ENCODE peak calls at places on chromosomes 5 and 9, in four cellular contexts. B is neural progenitor cell, D is H1, J is mammary epithelial cell. P is an unnamed sample.

GRCh38 chr9:7570107-7570720 is 229.4 kb downstream of the DMAC1 start:
- DNase-seq in B (peak), D (no peak), J (peak), P (peak)

GRCh38 chr9:20811872-20812271 is 127.8 kb downstream of the FOCAD start:
- DNase-seq in B (no peak), D (no peak), J (peak), P (no peak)

GRCh38 chr9:26975728-26976707 is 19.8 kb downstream of the IFT74 start:
- DNase-seq in B (peak), D (peak), J (peak), P (peak)

GRCh38 chr5:78320461-78320860 is 26.0 kb upstream of the AP3B1 start:
- DNase-seq in B (peak), D (no peak), J (peak), P (peak)

GRCh38 chr5:83817591-83817990 is 96.9 kb upstream of the HAPLN1 start:
- DNase-seq in B (no peak), D (no peak), J (no peak), P (no peak)

GRCh38 chr5:114238771-114239313 is 123.0 kb upstream of the KCNN2 start:
- DNase-seq in B (no peak), D (no peak), J (no peak), P (no peak)

GRCh38 chr5:43007911-43008368 is 32.2 kb downstream of the ANXA2R start:
- DNase-seq in B (peak), D (no peak), J (peak), P (peak)

GRCh38 chr9:96149881-96150280 is 152.1 kb downstream of the HSD17B3 start:
- DNase-seq in B (no peak), D (no peak), J (no peak), P (no peak)

GRCh38 chr9:83384214-83384613 is 154.0 kb downstream of the FRMD3 start:
- DNase-seq in B (no peak), D (no peak), J (no peak), P (no peak)

DNA sequence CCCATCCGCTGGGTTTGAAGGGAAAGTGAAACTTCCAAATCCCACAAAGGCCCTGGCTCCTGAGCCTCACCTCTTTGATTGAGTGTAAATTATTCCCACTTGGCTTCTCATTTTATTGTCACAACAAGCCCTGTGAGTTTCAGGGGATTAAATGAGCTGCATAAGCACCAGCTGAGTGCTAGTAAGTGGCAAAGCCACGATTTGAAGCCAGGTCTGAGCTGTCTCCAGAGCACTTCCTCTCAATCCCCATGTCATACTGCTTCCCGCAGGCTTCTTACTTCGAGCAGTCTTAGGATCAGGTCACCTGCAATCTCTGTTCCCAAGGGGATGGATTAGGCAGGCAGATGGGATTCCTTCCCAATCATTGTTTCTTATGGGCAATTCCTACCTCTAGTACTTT is 18.0 kb downstream of the RPS14 start:
- DNase-seq in B (peak), D (no peak), J (no peak), P (no peak)
- H3K4me2 ChIP-seq in B (no peak), D (no peak), J (no peak), P (no peak)

DNA sequence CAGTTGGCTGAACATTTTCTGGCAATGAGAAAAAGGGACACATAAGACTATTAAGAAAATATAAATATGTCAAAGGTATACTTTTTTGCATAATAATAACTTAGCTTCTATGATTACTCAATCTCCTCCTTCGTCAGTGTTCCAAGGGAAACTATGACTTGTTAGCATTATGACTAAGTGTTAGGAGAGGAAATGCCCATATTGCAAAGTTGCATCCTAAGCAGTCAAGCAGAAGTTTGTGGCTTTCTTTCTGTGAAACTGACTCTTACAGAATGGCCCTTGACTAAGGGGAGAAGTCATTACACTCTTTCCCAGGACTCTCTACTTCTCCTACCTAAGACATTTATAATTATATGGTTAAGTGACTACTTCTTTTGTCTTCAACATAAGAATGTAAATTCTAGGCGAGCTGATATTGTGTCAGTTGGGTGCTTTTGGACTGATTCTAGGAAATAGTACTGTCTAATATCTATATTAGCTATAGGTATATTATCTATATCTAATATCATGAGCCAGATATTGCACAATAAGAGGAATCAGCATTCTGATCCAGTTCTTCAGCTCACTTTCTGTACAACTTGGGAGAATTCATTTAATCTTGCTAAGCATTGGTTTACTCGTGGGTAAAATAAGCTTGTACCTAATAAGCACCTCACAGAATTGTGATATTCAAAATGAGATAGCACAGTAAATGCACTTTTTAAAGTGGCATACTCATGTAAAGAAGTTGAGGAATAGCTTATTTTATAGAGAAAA is 16.4 kb upstream of the SPINK6 start:
- DNase-seq in B (no peak), D (no peak), J (peak), P (no peak)
- H3K4me2 ChIP-seq in B (no peak), D (no peak), J (peak), P (no peak)

GRCh38 chr5:146451411-146451810 is 4.3 kb downstream of the TCERG1 start:
- DNase-seq in B (no peak), D (no peak), J (no peak), P (no peak)
- H3K4me2 ChIP-seq in B (no peak), D (no peak), J (no peak), P (peak)

DNA sequence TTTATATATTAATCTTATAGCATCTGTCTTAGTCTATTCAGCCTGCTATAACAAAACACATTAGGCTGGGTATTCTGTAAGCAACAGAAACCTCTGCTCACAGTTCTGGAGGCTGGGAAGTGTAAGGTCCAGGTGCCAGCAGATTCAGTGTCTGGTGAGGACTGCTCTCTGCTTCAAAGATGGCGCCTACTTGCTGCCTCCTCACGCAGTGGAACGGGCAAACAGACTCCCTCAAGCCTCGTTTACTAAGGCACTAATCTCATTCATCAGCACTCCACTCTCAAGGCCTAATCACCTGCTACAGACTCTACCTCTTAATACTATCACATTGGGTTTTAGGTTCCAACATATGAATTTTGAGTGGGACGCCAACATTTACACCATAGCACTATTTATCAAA is 5.2 kb upstream of the TBC1D2 start:
- DNase-seq in B (no peak), D (no peak), J (no peak), P (no peak)
- H3K4me2 ChIP-seq in B (no peak), D (no peak), J (no peak), P (no peak)

GRCh38 chr9:136025481-136025880 is 64.3 kb upstream of the UBAC1 start:
- DNase-seq in B (no peak), D (no peak), J (no peak), P (no peak)
- H3K4me2 ChIP-seq in B (no peak), D (no peak), J (no peak), P (no peak)

DNA sequence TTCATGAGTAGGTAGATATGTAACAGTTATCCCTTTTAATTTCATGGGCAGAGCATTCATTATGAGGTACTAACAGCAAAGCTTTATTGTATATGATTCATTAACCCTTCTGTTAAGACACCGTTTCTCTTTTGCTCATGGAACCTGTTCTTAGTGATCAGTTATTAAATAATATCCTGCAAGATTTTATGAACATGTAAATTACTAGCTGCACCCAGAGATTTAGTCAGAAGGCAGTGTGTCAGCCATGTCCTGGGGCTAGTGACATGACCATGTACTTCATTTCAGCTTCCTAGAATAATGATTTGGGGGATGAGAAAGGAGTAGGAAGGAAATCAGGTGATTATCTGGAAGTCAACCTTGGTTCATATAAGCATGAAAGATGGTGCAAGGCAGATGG is 7.0 kb downstream of the MAST4 start:
- DNase-seq in B (no peak), D (no peak), J (no peak), P (no peak)
- H3K4me2 ChIP-seq in B (no peak), D (no peak), J (no peak), P (no peak)